ENCODE peak calls at places on chromosomes 12 and 14, in six cellular contexts. L, J, K, H, G and E are unnamed samples.

GRCh38 chr14:38254565-38255407 is 1.1 kb downstream of the CLEC14A start:
- DNase-seq in L (no peak), J (no peak), K (no peak), H (no peak), G (no peak), E (peak)

GRCh38 chr12:123937707-123938600 is 34.7 kb downstream of the CCDC92 start:
- DNase-seq in L (no peak), J (peak), K (peak), H (no peak), G (peak), E (no peak)

GRCh38 chr14:74402264-74403251 is 23.5 kb downstream of the SYNDIG1L start:
- DNase-seq in L (no peak), J (no peak), K (no peak), H (no peak), G (no peak), E (no peak)

GRCh38 chr14:65131176-65131765 is 29.0 kb upstream of the MAX start:
- DNase-seq in L (peak), J (no peak), K (no peak), H (no peak), G (no peak), E (no peak)

GRCh38 chr12:76790564-76791552 is 26.9 kb downstream of the ZDHHC17 start:
- DNase-seq in L (peak), J (no peak), K (no peak), H (no peak), G (peak), E (no peak)

GRCh38 chr12:80966001-80966400 is 28.3 kb upstream of the LIN7A start:
- DNase-seq in L (no peak), J (no peak), K (no peak), H (no peak), G (no peak), E (no peak)

GRCh38 chr12:107718606-107719005 is 33.0 kb downstream of the PWP1 start:
- DNase-seq in L (no peak), J (no peak), K (no peak), H (no peak), G (no peak), E (no peak)

GRCh38 chr14:23089498-23090253 is 5.3 kb downstream of the ACIN1 start:
- DNase-seq in L (no peak), J (no peak), K (no peak), H (no peak), G (no peak), E (no peak)

GRCh38 chr12:119988440-119988787 is 622 bp upstream of the BICDL1 start:
- DNase-seq in L (peak), J (no peak), K (no peak), H (no peak), G (peak), E (no peak)

GRCh38 chr12:65966852-65967593 is 142.7 kb downstream of the HMGA2 start:
- DNase-seq in L (no peak), J (no peak), K (no peak), H (no peak), G (no peak), E (no peak)

GRCh38 chr12:14836336-14837210 is 6.8 kb downstream of the ART4 start:
- DNase-seq in L (peak), J (no peak), K (no peak), H (no peak), G (no peak), E (no peak)

GRCh38 chr12:59446156-59446555 is 149.7 kb upstream of the SLC16A7 start:
- DNase-seq in L (no peak), J (no peak), K (no peak), H (no peak), G (no peak), E (no peak)

GRCh38 chr12:47938594-47938993 is 24.8 kb upstream of the TMEM106C start:
- DNase-seq in L (no peak), J (no peak), K (no peak), H (no peak), G (no peak), E (no peak)

GRCh38 chr12:19410211-19410610 is 29.1 kb upstream of the AEBP2 start:
- DNase-seq in L (no peak), J (no peak), K (no peak), H (no peak), G (no peak), E (no peak)

GRCh38 chr12:84919271-84919670 is 6.7 kb upstream of the SLC6A15 start:
- DNase-seq in L (peak), J (no peak), K (no peak), H (no peak), G (no peak), E (no peak)

GRCh38 chr14:104096751-104097700 is 11.5 kb downstream of the ASPG start:
- DNase-seq in L (no peak), J (no peak), K (no peak), H (no peak), G (no peak), E (peak)

GRCh38 chr12:57882575-57882974 is 36.0 kb upstream of the CTDSP2 start:
- DNase-seq in L (no peak), J (no peak), K (no peak), H (no peak), G (no peak), E (no peak)

GRCh38 chr14:69358233-69358963 is 39.7 kb downstream of the ERH start:
- DNase-seq in L (no peak), J (no peak), K (no peak), H (no peak), G (no peak), E (no peak)

GRCh38 chr12:50088577-50089335 is 3.6 kb downstream of the SMARCD1 start:
- DNase-seq in L (peak), J (no peak), K (peak), H (no peak), G (peak), E (no peak)